ENCODE peak calls at places on chromosome 3, in five cellular contexts. F is colonic mucosa, I is K562, S is AG09309, A is breast epithelium. U is an unnamed sample.

GRCh38 chr3:117407317-117407716 is 697.7 kb downstream of the TUSC7 start:
- DNase-seq in I (no peak), F (no peak), A (no peak), S (no peak), U (peak; percentile 30)

GRCh38 chr3:58577269-58577821 is at the start of gene FAM107A:
- DNase-seq in F (peak; percentile 42), I (no peak), S (peak; percentile 40), A (peak; percentile 57), U (no peak)

GRCh38 chr3:8103954-8104353 is 397.7 kb upstream of the LMCD1 start:
- DNase-seq in A (no peak), F (no peak), S (no peak), I (no peak), U (no peak)

GRCh38 chr3:195246608-195247007 is 24.4 kb downstream of the XXYLT1 start:
- DNase-seq in I (no peak), F (no peak), S (no peak), A (no peak), U (no peak)

GRCh38 chr3:39329493-39329892 is at the start of gene CCR8:
- DNase-seq in I (no peak), A (no peak), F (no peak), S (no peak), U (no peak)

GRCh38 chr3:111128884-111129283 is 57.3 kb downstream of the NECTIN3 start:
- DNase-seq in I (no peak), F (no peak), S (no peak), A (no peak), U (no peak)

GRCh38 chr3:183907911-183908331 is 23.2 kb upstream of the PARL start:
- DNase-seq in S (no peak), I (no peak), F (no peak), A (no peak), U (no peak)

GRCh38 chr3:60979861-60980739 is 271.2 kb downstream of the FHIT start:
- DNase-seq in S (no peak), A (no peak), I (no peak), F (no peak), U (no peak)

GRCh38 chr3:181660337-181660736 is 51.4 kb upstream of the SOX2 start:
- DNase-seq in I (no peak), F (no peak), S (no peak), A (no peak), U (no peak)

GRCh38 chr3:99562138-99562537 is 76.3 kb upstream of the COL8A1 start:
- DNase-seq in F (no peak), S (no peak), A (no peak), I (no peak), U (peak; percentile 17)

GRCh38 chr3:16884084-16884747 is 539 bp upstream of the PLCL2 start:
- DNase-seq in S (no peak), I (peak; percentile 65), A (no peak), F (peak; percentile 77), U (peak; percentile 83)

GRCh38 chr3:119342176-119342575 is 48.0 kb downstream of the ARHGAP31 start:
- DNase-seq in F (no peak), I (no peak), A (no peak), S (no peak), U (no peak)

GRCh38 chr3:113532698-113533533 is 561 bp downstream of the SIDT1 start:
- DNase-seq in F (peak; percentile 49), S (no peak), I (no peak), A (no peak), U (no peak)

GRCh38 chr3:13347390-13347966 is 72.6 kb downstream of the NUP210 start:
- DNase-seq in F (no peak), A (no peak), I (no peak), S (no peak), U (no peak)

GRCh38 chr3:184908859-184909258 is 96.9 kb downstream of the VPS8 start:
- DNase-seq in F (no peak), I (no peak), A (no peak), S (no peak), U (no peak)

GRCh38 chr3:15107075-15107947 is 8.4 kb upstream of the RBSN start:
- DNase-seq in A (no peak), I (no peak), S (no peak), F (no peak), U (no peak)

GRCh38 chr3:139421034-139421433 is 31.6 kb upstream of the COPB2 start:
- DNase-seq in I (no peak), F (no peak), S (no peak), A (no peak), U (no peak)

GRCh38 chr3:175432338-175433025 is 573.3 kb downstream of the NAALADL2 start:
- DNase-seq in A (no peak), I (no peak), F (no peak), S (peak; percentile 70), U (no peak)

GRCh38 chr3:68007621-68008226 is 353.3 kb upstream of the SUCLG2 start:
- DNase-seq in F (no peak), S (no peak), A (no peak), I (no peak), U (peak; percentile 33)

GRCh38 chr3:24002129-24002528 is 57.0 kb downstream of the NR1D2 start:
- DNase-seq in A (no peak), F (no peak), I (no peak), S (no peak), U (no peak)

GRCh38 chr3:100875239-100875638 is 118.0 kb downstream of the ABI3BP start:
- DNase-seq in I (no peak), S (peak; percentile 32), A (no peak), F (peak; percentile 65), U (peak; percentile 41)

GRCh38 chr3:48285675-48286074 is 44.8 kb downstream of the ZNF589 start:
- DNase-seq in A (no peak), F (no peak), S (no peak), I (no peak), U (no peak)

GRCh38 chr3:100533176-100533575 is 40.8 kb downstream of the TMEM45A start:
- DNase-seq in F (no peak), S (peak; percentile 81), I (no peak), A (no peak), U (no peak)

GRCh38 chr3:76147846-76148245 is 362.5 kb upstream of the ZNF717 start:
- DNase-seq in I (no peak), A (no peak), S (no peak), F (no peak), U (no peak)

GRCh38 chr3:129978123-129978522 is 3.6 kb downstream of the TRH start:
- DNase-seq in A (no peak), F (no peak), I (no peak), S (no peak), U (no peak)
- TF ChIP-seq CTCF in A (no peak), F (no peak), I (no peak), S (no peak), U (no peak)

GRCh38 chr3:127431066-127431465 is 143.2 kb upstream of the PRR20G start:
- DNase-seq in A (peak; percentile 16), F (no peak), I (no peak), S (no peak), U (peak; percentile 38)

GRCh38 chr3:127427169-127427655 is 139.4 kb upstream of the PRR20G start:
- DNase-seq in A (no peak), S (no peak), F (no peak), I (no peak), U (no peak)

GRCh38 chr3:127426444-127427168 is 138.8 kb upstream of the PRR20G start:
- DNase-seq in A (no peak), I (no peak), F (no peak), S (no peak), U (no peak)

GRCh38 chr3:127427666-127428065 is 139.8 kb upstream of the PRR20G start:
- DNase-seq in I (no peak), A (no peak), F (no peak), S (no peak), U (no peak)

GRCh38 chr3:127428344-127429001 is 140.6 kb upstream of the PRR20G start:
- DNase-seq in F (no peak), S (no peak), I (no peak), A (no peak), U (no peak)
- TF ChIP-seq CTCF in F (no peak), S (no peak), I (peak; percentile 2), A (no peak), U (no peak)

GRCh38 chr3:160685144-160685766 is 8.3 kb downstream of the ARL14 start:
- DNase-seq in S (no peak), F (no peak), A (no peak), I (no peak), U (no peak)
- TF ChIP-seq CTCF in S (peak; percentile 45), F (peak; percentile 36), A (no peak), I (peak; percentile 23), U (peak; percentile 72)

DNA sequence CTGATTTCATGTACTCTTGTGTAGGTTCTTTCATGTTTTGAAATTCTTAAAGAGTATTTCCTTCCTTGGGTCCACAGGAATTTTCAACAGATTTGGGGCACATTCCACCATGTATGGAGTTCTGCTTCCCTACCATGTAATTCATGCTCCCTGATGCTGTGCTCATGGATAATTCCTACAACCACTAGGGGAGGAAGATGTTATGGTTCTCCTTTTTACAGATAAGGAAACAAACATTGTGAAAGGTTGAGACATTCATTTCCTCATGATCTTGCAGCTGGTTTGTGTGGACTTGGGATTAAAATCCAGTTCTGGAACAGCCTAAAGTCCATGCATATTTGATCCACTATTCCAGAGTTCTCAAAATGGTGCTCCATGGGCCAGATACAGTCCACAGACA is 174.9 kb upstream of the FRMD4B start:
- DNase-seq in S (no peak), A (no peak), F (no peak), I (no peak), U (no peak)
- TF ChIP-seq CTCF in S (no peak), A (no peak), F (no peak), I (no peak), U (no peak)

DNA sequence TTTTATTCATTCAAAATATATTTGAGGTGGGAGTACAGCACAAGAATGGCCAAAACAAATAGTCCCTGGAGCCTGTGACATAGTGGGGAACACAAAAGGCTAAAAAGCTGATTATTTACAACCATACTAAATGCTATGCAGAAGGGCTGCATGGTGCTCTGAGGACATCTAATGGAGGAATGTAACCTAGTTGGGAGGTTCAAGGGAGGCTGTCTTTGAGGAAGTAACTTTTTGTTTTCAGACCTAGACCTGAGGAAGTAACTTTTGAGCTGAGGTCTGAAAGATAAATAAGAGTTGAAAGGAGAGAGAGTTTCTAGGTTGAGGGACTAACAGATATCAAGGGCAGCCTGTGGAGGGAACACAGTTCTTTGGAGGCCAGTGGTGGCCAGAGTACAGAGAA is 34.8 kb upstream of the RASA2 start:
- DNase-seq in I (peak; percentile 26), A (no peak), S (no peak), F (no peak), U (peak; percentile 56)
- TF ChIP-seq CTCF in I (peak; percentile 97), A (peak; percentile 65), S (peak; percentile 85), F (peak; percentile 65), U (no peak)

DNA sequence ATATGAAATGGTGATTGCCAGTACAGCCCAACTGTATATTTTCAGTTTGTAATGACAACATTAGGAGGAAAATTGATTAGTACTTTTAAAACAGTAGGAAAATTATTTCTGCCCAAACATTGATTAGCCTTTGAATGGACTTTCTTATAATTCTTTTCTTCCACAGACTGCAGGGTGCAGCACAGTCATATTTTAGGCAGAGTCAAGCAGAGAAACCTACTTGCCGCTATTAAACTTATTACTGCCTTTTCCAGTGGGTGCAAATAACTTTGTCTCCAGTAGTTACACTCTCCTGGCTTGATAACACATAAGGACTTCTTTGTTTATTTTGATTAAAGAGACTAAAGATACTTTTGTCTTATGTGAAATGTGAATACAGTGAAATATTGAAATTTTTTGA is 85.4 kb downstream of the PPM1L start:
- DNase-seq in F (no peak), S (no peak), I (no peak), A (no peak), U (no peak)
- TF ChIP-seq CTCF in F (no peak), S (no peak), I (no peak), A (no peak), U (no peak)